ENCODE peak calls at places on chromosomes 4 and X, in seven cellular contexts. Q, M, H, P, A, F and K are unnamed samples.
A peak's percentile ranks its signal among the peaks of the same experiment; 100 is the strongest.

GRCh38 chr4:143626134-143626859 is 74.2 kb downstream of the FREM3 start:
- DNase-seq in Q (peak; percentile 88), M (peak; percentile 2), H (peak; percentile 55), P (no peak), A (no peak), F (no peak), K (no peak)

GRCh38 chr4:181479145-181479544 is 764.1 kb upstream of the TENM3 start:
- DNase-seq in Q (no peak), M (no peak), H (no peak), P (no peak), A (no peak), F (no peak), K (no peak)

GRCh38 chr4:21512351-21512750 is 436.2 kb downstream of the KCNIP4 start:
- DNase-seq in Q (no peak), M (peak; percentile 75), H (peak; percentile 54), P (peak; percentile 42), A (no peak), F (peak; percentile 58), K (peak; percentile 84)

GRCh38 chr4:129144755-129145206 is 48.8 kb downstream of the C4orf33 start:
- DNase-seq in Q (no peak), M (no peak), H (peak; percentile 41), P (no peak), A (no peak), F (no peak), K (no peak)

GRCh38 chr4:20323991-20324390 is 72.3 kb downstream of the SLIT2 start:
- DNase-seq in Q (no peak), M (no peak), H (peak; percentile 65), P (no peak), A (no peak), F (no peak), K (no peak)

GRCh38 chrX:71458866-71459265 is 74.0 kb upstream of the OGT start:
- DNase-seq in Q (no peak), M (no peak), H (no peak), P (no peak), A (no peak), F (no peak), K (no peak)

GRCh38 chr4:16032382-16032743 is 51.5 kb downstream of the PROM1 start:
- DNase-seq in Q (no peak), M (no peak), H (no peak), P (no peak), A (no peak), F (no peak), K (no peak)

GRCh38 chr4:174273960-174274359 is 9.5 kb downstream of the FBXO8 start:
- DNase-seq in Q (no peak), M (no peak), H (no peak), P (no peak), A (no peak), F (no peak), K (no peak)

GRCh38 chr4:37803348-37803973 is 23.0 kb upstream of the PGM2 start:
- DNase-seq in Q (no peak), M (peak; percentile 58), H (peak; percentile 59), P (peak; percentile 71), A (peak; percentile 57), F (peak; percentile 57), K (peak; percentile 72)

GRCh38 chr4:3529363-3529762 is 2.9 kb downstream of the LRPAP1 start:
- DNase-seq in Q (peak; percentile 61), M (peak; percentile 47), H (peak; percentile 14), P (no peak), A (no peak), F (no peak), K (no peak)

GRCh38 chrX:10157545-10157944 is 770 bp downstream of the CLCN4 start:
- DNase-seq in Q (no peak), M (no peak), H (peak; percentile 38), P (no peak), A (no peak), F (no peak), K (no peak)